ENCODE peak calls at places on chromosome 16, in five cellular contexts. W is natural killer cell, D is endodermal cell, G is thoracic aorta, Q is AG04450. M is an unnamed sample.

GRCh38 chr16:85169333-85170065 is 57.2 kb upstream of the CIBAR2 start:
- DNase-seq in W (no peak), D (peak), G (no peak), Q (no peak), M (peak)

GRCh38 chr16:23835390-23836077 is at the start of gene PRKCB:
- DNase-seq in W (peak), D (peak), G (no peak), Q (no peak), M (peak)

GRCh38 chr16:19781196-19781595 is 63.1 kb downstream of the IQCK start:
- DNase-seq in W (no peak), D (peak), G (no peak), Q (no peak), M (no peak)

GRCh38 chr16:58047557-58048348 is 22.2 kb downstream of the MMP15 start:
- DNase-seq in W (no peak), D (peak), G (no peak), Q (no peak), M (no peak)

GRCh38 chr16:80682435-80683070 is 121.8 kb downstream of the CDYL2 start:
- DNase-seq in W (no peak), D (no peak), G (no peak), Q (peak), M (no peak)

GRCh38 chr16:379183-379960 is 2.4 kb downstream of the PGAP6 start:
- DNase-seq in W (no peak), D (peak), G (no peak), Q (no peak), M (no peak)

GRCh38 chr16:55502801-55503366 is 6.0 kb upstream of the LPCAT2 start:
- DNase-seq in W (no peak), D (peak), G (no peak), Q (peak), M (no peak)

GRCh38 chr16:57589374-57589773 is 39.1 kb upstream of the ADGRG1 start:
- DNase-seq in W (peak), D (no peak), G (no peak), Q (no peak), M (no peak)

GRCh38 chr16:24075929-24076716 is 180.0 kb upstream of the CACNG3 start:
- DNase-seq in W (no peak), D (peak), G (no peak), Q (no peak), M (no peak)

GRCh38 chr16:11112723-11113348 is 143.2 kb downstream of the SOCS1 start:
- DNase-seq in W (no peak), D (no peak), G (no peak), Q (no peak), M (no peak)

GRCh38 chr16:69115361-69115760 is 9.9 kb downstream of the HAS3 start:
- DNase-seq in W (no peak), D (no peak), G (no peak), Q (no peak), M (no peak)

GRCh38 chr16:11736903-11737302 is 5.8 kb downstream of the TXNDC11 start:
- DNase-seq in W (no peak), D (no peak), G (no peak), Q (no peak), M (no peak)

GRCh38 chr16:79645701-79646100 is 45.2 kb upstream of the MAF start:
- DNase-seq in W (no peak), D (no peak), G (no peak), Q (no peak), M (no peak)

GRCh38 chr16:20899503-20900298 is 457 bp downstream of the DCUN1D3 start:
- DNase-seq in W (peak), D (no peak), G (no peak), Q (no peak), M (no peak)

GRCh38 chr16:50093607-50094570 is 28.1 kb downstream of the HEATR3 start:
- DNase-seq in W (no peak), D (no peak), G (peak), Q (no peak), M (no peak)

GRCh38 chr16:19389246-19389645 is 28.4 kb upstream of the TMC5 start:
- DNase-seq in W (no peak), D (peak), G (no peak), Q (no peak), M (peak)

GRCh38 chr16:58114827-58115825 is 14.1 kb downstream of the CFAP20 start:
- DNase-seq in W (no peak), D (no peak), G (no peak), Q (peak), M (no peak)

GRCh38 chr16:87420401-87421368 is 28.5 kb downstream of the MAP1LC3B start:
- DNase-seq in W (no peak), D (no peak), G (no peak), Q (no peak), M (no peak)
- TF ChIP-seq CTCF in W (no peak), D (peak), G (no peak), Q (no peak), M (no peak)

GRCh38 chr16:51198349-51198748 is 47.3 kb upstream of the SALL1 start:
- DNase-seq in W (no peak), D (no peak), G (no peak), Q (no peak), M (no peak)

GRCh38 chr16:51201604-51202003 is 50.5 kb upstream of the SALL1 start:
- DNase-seq in W (no peak), D (no peak), G (no peak), Q (no peak), M (no peak)
- TF ChIP-seq CTCF in W (no peak), D (peak), G (no peak), Q (no peak), M (no peak)

GRCh38 chr16:71214771-71215381 is 15.6 kb downstream of the HYDIN start:
- DNase-seq in W (no peak), D (no peak), G (no peak), Q (no peak), M (no peak)
- TF ChIP-seq CTCF in W (peak), D (peak), G (no peak), Q (no peak), M (no peak)

GRCh38 chr16:71963125-71963875 is 36.9 kb downstream of the PKD1L3 start:
- DNase-seq in W (no peak), D (no peak), G (no peak), Q (no peak), M (no peak)

GRCh38 chr16:71956500-71956899 is 43.7 kb downstream of the PKD1L3 start:
- DNase-seq in W (no peak), D (no peak), G (no peak), Q (no peak), M (no peak)

GRCh38 chr16:71966932-71967331 is 33.3 kb downstream of the PKD1L3 start:
- DNase-seq in W (no peak), D (no peak), G (no peak), Q (no peak), M (no peak)

GRCh38 chr16:71965223-71965622 is 35.0 kb downstream of the PKD1L3 start:
- DNase-seq in W (no peak), D (no peak), G (no peak), Q (no peak), M (no peak)

GRCh38 chr16:71961066-71962039 is 38.8 kb downstream of the PKD1L3 start:
- DNase-seq in W (peak), D (peak), G (peak), Q (peak), M (peak)
- TF ChIP-seq CTCF in W (peak), D (peak), G (peak), Q (peak), M (peak)